ENCODE peak calls at places on chromosomes 1 and 21, in seven cellular contexts. U is H9, M is mesendoderm, J is mesenchymal stem cell, V is neuronal stem cell, S is H1, X is trophoblast cell. W is an unnamed sample.

GRCh38 chr1:233868461-233868860 is 36.0 kb upstream of the SLC35F3 start:
- DNase-seq in X (no peak), M (no peak), U (no peak), S (no peak), V (no peak), J (no peak), W (no peak)

GRCh38 chr1:30058966-30059365 is 664.4 kb downstream of the MATN1 start:
- DNase-seq in J (peak), V (no peak), U (no peak), M (peak), S (no peak), X (peak), W (peak)

GRCh38 chr1:90193116-90193515 is 198.2 kb downstream of the ZNF326 start:
- DNase-seq in V (no peak), M (no peak), J (no peak), S (no peak), X (no peak), U (no peak), W (no peak)

GRCh38 chr1:83619497-83619896 is 379.4 kb downstream of the TTLL7 start:
- DNase-seq in J (no peak), S (no peak), X (no peak), U (no peak), V (no peak), M (no peak), W (no peak)

GRCh38 chr1:193058529-193059281 is 455 bp downstream of the UCHL5 start:
- DNase-seq in U (peak), S (peak), J (peak), X (peak), M (peak), V (peak), W (peak)

GRCh38 chr1:32892368-32893197 is 6.3 kb downstream of the HPCA start:
- DNase-seq in J (no peak), S (peak), V (no peak), M (peak), U (peak), X (no peak), W (no peak)

GRCh38 chr1:25573961-25574360 is 30.6 kb downstream of the LDLRAP1 start:
- DNase-seq in J (no peak), X (no peak), U (no peak), V (no peak), S (no peak), M (no peak), W (no peak)

GRCh38 chr1:30804822-30805221 is 47.2 kb upstream of the LAPTM5 start:
- DNase-seq in M (peak), J (no peak), X (no peak), S (no peak), V (no peak), U (no peak), W (no peak)

GRCh38 chr1:201702936-201703335 is 126.0 kb upstream of the IPO9 start:
- DNase-seq in J (peak), V (no peak), U (peak), X (peak), M (peak), S (no peak), W (peak)

GRCh38 chr1:36109041-36109679 is 15.9 kb downstream of the COL8A2 start:
- DNase-seq in J (peak), S (no peak), X (no peak), U (no peak), M (no peak), V (no peak), W (peak)

GRCh38 chr1:71414229-71414628 is 333.4 kb upstream of the ZRANB2 start:
- DNase-seq in S (no peak), J (no peak), M (no peak), X (no peak), V (no peak), U (no peak), W (peak)

GRCh38 chr1:3060601-3061551 is 8.1 kb upstream of the PRDM16 start:
- DNase-seq in X (no peak), U (peak), M (peak), S (no peak), V (no peak), J (no peak), W (no peak)

GRCh38 chr1:152585586-152585985 is 5.3 kb upstream of the LCE3D start:
- DNase-seq in U (no peak), X (no peak), M (no peak), J (no peak), S (no peak), V (no peak), W (no peak)

GRCh38 chr1:118785246-118785645 is 202.9 kb downstream of the TBX15 start:
- DNase-seq in X (no peak), S (no peak), J (no peak), U (no peak), V (no peak), M (no peak), W (no peak)

GRCh38 chr1:88509369-88509768 is 174.7 kb upstream of the PKN2 start:
- DNase-seq in J (peak), S (no peak), X (no peak), V (no peak), M (no peak), U (no peak), W (peak)

GRCh38 chr1:62989497-62989896 is 205.6 kb downstream of the ATG4C start:
- DNase-seq in U (no peak), M (peak), S (no peak), X (no peak), J (no peak), V (no peak), W (no peak)

GRCh38 chr1:24963099-24963872 is 33.2 kb upstream of the RUNX3 start:
- DNase-seq in S (no peak), V (no peak), J (no peak), X (no peak), U (no peak), M (no peak), W (no peak)

GRCh38 chr1:203818399-203818798 is 23.0 kb downstream of the ZBED6 start:
- DNase-seq in J (no peak), X (no peak), U (no peak), M (no peak), S (no peak), V (no peak), W (no peak)

GRCh38 chr1:84253891-84254290 is 47.6 kb upstream of the SAMD13 start:
- DNase-seq in J (peak), V (no peak), U (no peak), M (no peak), X (no peak), S (no peak), W (peak)

GRCh38 chr1:101388904-101389546 is 152.2 kb downstream of the S1PR1 start:
- DNase-seq in J (peak), U (no peak), X (no peak), M (no peak), V (no peak), S (no peak), W (peak)

GRCh38 chr1:112285311-112285710 is 110.7 kb upstream of the CTTNBP2NL start:
- DNase-seq in X (no peak), S (no peak), V (no peak), U (no peak), J (peak), M (no peak), W (no peak)

GRCh38 chr1:184425449-184426277 is 38.8 kb downstream of the C1orf21 start:
- DNase-seq in U (no peak), X (no peak), M (no peak), S (no peak), J (peak), V (no peak), W (no peak)

GRCh38 chr1:175537571-175537970 is 205.8 kb downstream of the TNR start:
- DNase-seq in V (no peak), M (no peak), J (no peak), X (no peak), S (no peak), U (no peak), W (no peak)

GRCh38 chr1:234771642-234772344 is 161.8 kb upstream of the IRF2BP2 start:
- DNase-seq in X (no peak), V (no peak), M (peak), J (no peak), U (no peak), S (no peak), W (no peak)

GRCh38 chr1:51863384-51863783 is 15.1 kb downstream of the NRDC start:
- DNase-seq in X (no peak), J (no peak), V (no peak), U (no peak), S (no peak), M (no peak), W (no peak)

DNA sequence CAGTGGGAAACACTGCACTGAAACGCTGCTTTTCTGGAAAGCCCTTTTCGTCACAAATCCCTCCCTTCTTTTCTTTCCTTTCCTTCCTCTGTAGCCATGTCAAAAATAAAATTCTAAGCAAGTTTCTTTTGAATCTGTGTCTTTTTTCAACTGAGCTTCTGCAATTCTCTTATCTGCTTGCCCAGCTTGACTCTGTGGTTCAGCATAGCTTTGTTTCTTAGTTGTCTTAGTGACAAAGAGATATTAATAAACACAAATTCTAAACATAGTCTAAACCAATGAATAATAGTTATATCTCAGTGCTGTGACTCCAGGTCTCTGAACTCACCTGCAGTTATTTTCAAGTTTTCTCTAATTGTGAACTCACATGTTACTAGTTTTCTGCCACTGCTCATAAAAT is 53.7 kb downstream of the PTGS2 start:
- DNase-seq in V (no peak), J (no peak), U (no peak), M (no peak), S (no peak), X (no peak), W (no peak)
- H3K4ac ChIP-seq in V (no peak), J (no peak), U (no peak), M (no peak), S (no peak), X (no peak), W (no peak)

GRCh38 chr1:177302365-177303044 is 131.7 kb downstream of the BRINP2 start:
- DNase-seq in X (no peak), U (no peak), M (peak), S (no peak), V (no peak), J (no peak), W (no peak)
- H3K4ac ChIP-seq in X (no peak), U (no peak), M (no peak), S (no peak), V (no peak), J (no peak), W (no peak)

DNA sequence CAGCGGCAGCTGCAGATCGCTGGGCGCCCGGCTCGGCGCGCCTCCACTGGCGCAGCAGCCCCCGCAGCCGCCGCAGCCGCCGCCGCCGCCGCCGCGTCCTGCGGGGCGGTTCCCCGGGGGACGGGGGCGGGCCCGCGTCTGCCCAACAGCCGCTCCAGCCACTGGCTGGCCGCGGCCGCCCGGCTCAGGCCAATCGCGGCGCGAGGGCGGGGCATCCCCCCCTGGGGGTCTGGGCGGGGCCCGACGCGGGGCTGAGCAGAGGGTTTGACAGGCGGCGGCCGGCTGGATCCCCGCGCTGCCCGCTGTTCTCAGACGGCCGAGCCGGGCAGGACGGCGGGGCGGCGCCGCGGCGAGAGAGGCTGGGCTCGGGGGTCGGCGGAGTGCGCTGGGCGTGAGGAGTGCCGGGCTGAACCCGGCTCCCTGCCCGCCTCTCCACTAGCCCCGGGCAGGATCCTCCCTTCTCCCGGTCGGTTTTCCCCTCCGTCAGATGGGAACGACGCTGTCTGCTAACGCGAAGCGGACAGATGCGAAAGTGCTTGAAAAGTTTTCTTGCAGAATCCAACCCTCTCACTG is at the start of gene GLIS1:
- DNase-seq in X (peak), M (peak), J (peak), U (peak), S (peak), V (peak), W (peak)
- H3K4ac ChIP-seq in X (no peak), M (peak), J (no peak), U (no peak), S (no peak), V (no peak), W (peak)

DNA sequence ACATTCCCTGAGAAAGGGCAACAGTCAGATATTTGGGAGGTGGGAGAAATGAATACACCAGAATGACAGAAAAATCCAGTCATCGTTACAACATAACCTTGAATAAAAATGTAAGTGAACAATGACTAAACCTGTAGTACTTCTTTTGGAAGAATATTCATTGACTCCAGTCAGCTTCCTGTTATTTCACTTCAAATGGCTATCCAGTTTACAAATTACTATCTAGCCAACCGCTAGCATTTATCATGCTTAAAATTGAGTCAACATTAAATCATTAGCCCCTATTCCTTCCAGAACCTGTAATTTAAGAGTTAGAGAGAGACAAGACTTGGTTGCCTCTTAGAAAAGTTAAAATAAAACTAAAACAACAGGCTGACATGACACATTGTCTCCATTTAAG is 33.6 kb downstream of the WLS start:
- DNase-seq in X (no peak), U (no peak), J (no peak), S (no peak), M (no peak), V (no peak), W (peak)
- H3K4ac ChIP-seq in X (no peak), U (no peak), J (no peak), S (no peak), M (no peak), V (no peak), W (no peak)

DNA sequence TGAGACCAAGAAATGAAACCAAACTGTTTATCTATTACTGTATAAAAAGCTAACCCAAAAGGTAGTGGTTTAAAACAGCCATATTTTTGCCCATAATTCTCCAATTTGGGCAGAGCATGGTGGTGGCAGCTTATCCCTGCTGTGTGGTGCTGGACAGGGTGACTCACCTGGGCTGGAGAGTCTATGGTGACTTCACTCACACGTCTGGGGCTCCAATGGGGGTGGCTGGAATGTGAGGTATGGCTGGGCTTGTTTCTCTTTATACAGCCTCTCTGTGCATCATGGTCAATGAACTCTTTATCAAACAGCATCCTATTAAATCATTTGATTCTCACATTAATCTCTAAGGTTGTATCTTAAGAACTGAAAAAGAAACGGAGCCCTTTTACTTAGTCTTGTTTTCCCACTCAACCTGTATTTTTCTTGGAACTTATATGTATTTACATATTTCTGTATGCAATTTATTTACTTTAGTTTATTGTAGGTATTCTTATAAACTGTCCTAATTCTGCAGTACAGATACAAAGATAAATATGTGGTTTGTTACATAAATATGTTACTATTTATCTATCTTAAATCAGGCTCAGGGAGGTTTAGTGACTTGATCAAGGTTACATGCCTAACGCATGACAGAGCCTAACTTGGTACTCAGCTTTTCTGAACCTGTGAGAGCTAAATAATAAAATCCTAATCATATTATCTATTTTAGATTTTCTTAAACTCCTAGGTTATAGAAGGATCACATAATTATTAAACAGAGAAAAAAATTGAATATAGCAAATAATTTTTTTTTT is 37.5 kb upstream of the WLS start:
- DNase-seq in S (no peak), M (peak), U (no peak), V (no peak), J (peak), X (peak), W (peak)
- H3K4ac ChIP-seq in S (no peak), M (no peak), U (no peak), V (no peak), J (peak), X (no peak), W (no peak)

GRCh38 chr1:16081636-16082035 is 8.2 kb upstream of the FAM131C start:
- DNase-seq in S (no peak), V (no peak), U (no peak), X (no peak), J (no peak), M (no peak), W (no peak)
- H3K4ac ChIP-seq in S (no peak), V (no peak), U (no peak), X (no peak), J (no peak), M (no peak), W (peak)

DNA sequence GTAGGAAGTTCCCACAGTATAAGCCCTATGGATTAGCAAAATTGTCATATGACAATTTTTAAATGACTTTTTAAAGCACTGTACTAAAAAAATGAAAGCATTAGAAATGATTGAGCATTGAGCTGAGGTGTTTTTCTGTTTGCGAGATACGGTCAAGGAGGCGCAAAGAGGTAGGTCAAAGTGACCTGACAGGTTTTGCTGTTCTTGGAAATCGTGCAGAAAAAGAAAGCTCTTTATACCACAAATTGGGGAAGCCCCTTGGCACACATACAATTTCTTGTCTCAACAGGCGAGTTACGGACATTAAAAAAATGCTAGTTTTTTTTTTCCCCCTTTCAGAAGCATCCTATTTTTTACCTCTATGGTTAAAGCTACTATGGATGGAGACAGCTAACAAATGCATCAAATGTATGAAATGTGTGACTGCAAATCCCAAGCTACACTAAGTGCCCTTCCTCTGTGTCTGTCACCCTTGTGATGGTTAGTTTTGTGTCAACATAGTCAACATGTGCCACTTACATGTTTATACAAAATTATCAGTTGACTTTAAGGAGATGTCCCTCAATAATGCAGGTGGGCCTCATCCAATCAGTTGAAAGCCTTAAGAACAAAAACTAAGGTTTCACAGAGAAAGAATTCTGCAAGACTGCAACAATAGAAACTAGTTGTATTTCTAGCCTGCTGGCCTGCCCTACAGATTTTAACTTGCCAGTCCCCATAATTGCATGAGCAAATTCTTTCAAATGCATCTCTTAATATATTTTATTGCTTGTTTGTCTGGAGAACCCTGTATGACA is 29.3 kb downstream of the CRYZ start:
- DNase-seq in J (no peak), V (no peak), U (no peak), X (no peak), S (no peak), M (no peak), W (no peak)
- H3K4ac ChIP-seq in J (no peak), V (no peak), U (no peak), X (no peak), S (no peak), M (no peak), W (no peak)

GRCh38 chr1:59763418-59763817 is 51.3 kb upstream of the HOOK1 start:
- DNase-seq in M (no peak), S (no peak), V (no peak), X (no peak), J (no peak), U (no peak), W (no peak)
- H3K4ac ChIP-seq in M (no peak), S (no peak), V (no peak), X (no peak), J (no peak), U (no peak), W (no peak)

GRCh38 chr1:196377811-196378210 is 230.4 kb downstream of the KCNT2 start:
- DNase-seq in S (no peak), J (no peak), U (no peak), X (no peak), M (no peak), V (no peak), W (no peak)
- H3K4ac ChIP-seq in S (no peak), J (no peak), U (no peak), X (no peak), M (no peak), V (no peak), W (no peak)

GRCh38 chr21:41673071-41673470 is 93.8 kb downstream of the RIPK4 start:
- DNase-seq in U (no peak), S (no peak), X (no peak), J (no peak), V (no peak), M (no peak), W (no peak)
- H3K4ac ChIP-seq in U (no peak), S (no peak), X (no peak), J (no peak), V (no peak), M (no peak), W (no peak)

W was measured in IMR-90.